ENCODE peak calls at places on chromosomes 7 and 10, in four cellular contexts. One of them, this sample, is unnamed.

GRCh38 chr7:7980134-7980533 is 11.5 kb downstream of the GLCCI1 start:
- DNase-seq in GM23338: no peak
- DNase-seq in K562: no peak
- DNase-seq in HepG2: no peak
- DNase-seq in this sample: no peak

GRCh38 chr10:48982584-48982983 is 42.9 kb upstream of the LRRC18 start:
- DNase-seq in GM23338: no peak
- DNase-seq in HepG2: no peak
- DNase-seq in K562: no peak
- DNase-seq in this sample: no peak

GRCh38 chr7:2063562-2064360 is 169.0 kb downstream of the MAD1L1 start:
- DNase-seq in HepG2: no peak
- DNase-seq in GM23338: peak; percentile 52
- DNase-seq in K562: no peak
- DNase-seq in this sample: no peak

GRCh38 chr10:67883710-67884312 is 645 bp upstream of the SIRT1 start:
- DNase-seq in GM23338: no peak
- DNase-seq in K562: peak; percentile 24
- DNase-seq in HepG2: no peak
- DNase-seq in this sample: no peak

GRCh38 chr10:121526801-121527221 is 71.4 kb downstream of the FGFR2 start:
- DNase-seq in GM23338: no peak
- DNase-seq in K562: no peak
- DNase-seq in HepG2: no peak
- DNase-seq in this sample: no peak

GRCh38 chr10:28179490-28180099 is 123.3 kb downstream of the MPP7 start:
- DNase-seq in HepG2: peak; percentile 46
- DNase-seq in GM23338: peak; percentile 80
- DNase-seq in K562: peak; percentile 65
- DNase-seq in this sample: no peak

GRCh38 chr10:8245131-8246117 is 190.9 kb downstream of the GATA3 start:
- DNase-seq in GM23338: no peak
- DNase-seq in HepG2: no peak
- DNase-seq in K562: no peak
- DNase-seq in this sample: no peak

GRCh38 chr7:137932881-137933269 is 69.0 kb downstream of the CREB3L2 start:
- DNase-seq in GM23338: no peak
- DNase-seq in HepG2: no peak
- DNase-seq in K562: peak; percentile 48
- DNase-seq in this sample: no peak

GRCh38 chr7:51315393-51316261 is 982 bp downstream of the COBL start:
- DNase-seq in HepG2: peak; percentile 73
- DNase-seq in GM23338: peak; percentile 85
- DNase-seq in K562: no peak
- DNase-seq in this sample: no peak

GRCh38 chr10:6271663-6272062 is 68.9 kb downstream of the PFKFB3 start:
- DNase-seq in GM23338: no peak
- DNase-seq in HepG2: peak; percentile 41
- DNase-seq in K562: no peak
- DNase-seq in this sample: no peak

GRCh38 chr10:93068411-93069244 is 5.1 kb upstream of the CYP26A1 start:
- DNase-seq in HepG2: no peak
- DNase-seq in K562: no peak
- DNase-seq in GM23338: peak; percentile 77
- DNase-seq in this sample: no peak

GRCh38 chr10:101216631-101217425 is 12.4 kb downstream of the LBX1 start:
- DNase-seq in GM23338: peak; percentile 54
- DNase-seq in HepG2: no peak
- DNase-seq in K562: no peak
- DNase-seq in this sample: no peak

GRCh38 chr10:2543142-2543886 is 524.0 kb upstream of the PFKP start:
- DNase-seq in GM23338: no peak
- DNase-seq in K562: no peak
- DNase-seq in HepG2: no peak
- DNase-seq in this sample: no peak

GRCh38 chr10:110612073-110612472 is 32.1 kb upstream of the RBM20 start:
- DNase-seq in GM23338: no peak
- DNase-seq in HepG2: no peak
- DNase-seq in K562: no peak
- DNase-seq in this sample: peak; percentile 70

GRCh38 chr7:111004297-111004901 is 86.5 kb upstream of the LRRN3 start:
- DNase-seq in K562: no peak
- DNase-seq in GM23338: no peak
- DNase-seq in HepG2: no peak
- DNase-seq in this sample: no peak

GRCh38 chr10:119190353-119190752 is 11.7 kb upstream of the PRDX3 start:
- DNase-seq in HepG2: no peak
- DNase-seq in K562: no peak
- DNase-seq in GM23338: no peak
- DNase-seq in this sample: no peak

GRCh38 chr10:78889536-78890063 is 179.2 kb upstream of the ZMIZ1 start:
- DNase-seq in GM23338: no peak
- DNase-seq in HepG2: no peak
- DNase-seq in K562: no peak
- DNase-seq in this sample: no peak

GRCh38 chr10:120971671-120972070 is 120.5 kb downstream of the WDR11 start:
- DNase-seq in HepG2: no peak
- DNase-seq in GM23338: no peak
- DNase-seq in K562: no peak
- DNase-seq in this sample: no peak

GRCh38 chr7:142711722-142712616 is 37.3 kb upstream of the PRSS1 start:
- DNase-seq in K562: peak; percentile 35
- DNase-seq in HepG2: no peak
- DNase-seq in GM23338: peak; percentile 58
- DNase-seq in this sample: no peak

GRCh38 chr7:116984917-116985316 is 31.6 kb downstream of the ST7 start:
- DNase-seq in GM23338: peak; percentile 61
- DNase-seq in HepG2: peak; percentile 27
- DNase-seq in K562: peak; percentile 65
- DNase-seq in this sample: no peak

GRCh38 chr7:88230646-88231045 is 10.8 kb upstream of the SRI start:
- DNase-seq in K562: no peak
- DNase-seq in HepG2: no peak
- DNase-seq in GM23338: no peak
- DNase-seq in this sample: no peak

GRCh38 chr7:128076831-128077271 is 45.6 kb upstream of the LRRC4 start:
- DNase-seq in HepG2: no peak
- DNase-seq in K562: no peak
- DNase-seq in GM23338: no peak
- DNase-seq in this sample: no peak

GRCh38 chr10:96130326-96130758 is 245 bp downstream of the ZNF518A start:
- DNase-seq in K562: peak; percentile 87
- DNase-seq in GM23338: peak; percentile 95
- DNase-seq in HepG2: peak; percentile 79
- DNase-seq in this sample: no peak

GRCh38 chr10:69490876-69491275 is 39.6 kb downstream of the TSPAN15 start:
- DNase-seq in GM23338: no peak
- DNase-seq in HepG2: no peak
- DNase-seq in K562: no peak
- DNase-seq in this sample: no peak

GRCh38 chr7:108321359-108321758 is 134.9 kb downstream of the NRCAM start:
- DNase-seq in HepG2: no peak
- DNase-seq in K562: no peak
- DNase-seq in GM23338: no peak
- DNase-seq in this sample: no peak

GRCh38 chr10:36450385-36450784 is 675.0 kb upstream of the ANKRD30A start:
- DNase-seq in HepG2: no peak
- DNase-seq in GM23338: peak; percentile 9
- DNase-seq in K562: no peak
- DNase-seq in this sample: no peak

GRCh38 chr7:151351967-151352366 is 10.4 kb downstream of the NUB1 start:
- DNase-seq in HepG2: no peak
- DNase-seq in K562: no peak
- DNase-seq in GM23338: no peak
- DNase-seq in this sample: no peak

GRCh38 chr10:77787440-77787839 is 139.1 kb downstream of the DLG5 start:
- DNase-seq in K562: no peak
- DNase-seq in GM23338: no peak
- DNase-seq in HepG2: no peak
- DNase-seq in this sample: no peak

GRCh38 chr10:77788496-77789010 is 138.0 kb downstream of the DLG5 start:
- DNase-seq in K562: no peak
- DNase-seq in HepG2: no peak
- DNase-seq in GM23338: no peak
- DNase-seq in this sample: no peak

GRCh38 chr10:77781451-77782327 is 144.1 kb upstream of the KCNMA1 start:
- DNase-seq in K562: no peak
- DNase-seq in GM23338: no peak
- DNase-seq in HepG2: no peak
- DNase-seq in this sample: no peak

GRCh38 chr10:77782328-77783061 is 144.1 kb downstream of the DLG5 start:
- DNase-seq in HepG2: no peak
- DNase-seq in GM23338: no peak
- DNase-seq in K562: no peak
- DNase-seq in this sample: no peak

DNA sequence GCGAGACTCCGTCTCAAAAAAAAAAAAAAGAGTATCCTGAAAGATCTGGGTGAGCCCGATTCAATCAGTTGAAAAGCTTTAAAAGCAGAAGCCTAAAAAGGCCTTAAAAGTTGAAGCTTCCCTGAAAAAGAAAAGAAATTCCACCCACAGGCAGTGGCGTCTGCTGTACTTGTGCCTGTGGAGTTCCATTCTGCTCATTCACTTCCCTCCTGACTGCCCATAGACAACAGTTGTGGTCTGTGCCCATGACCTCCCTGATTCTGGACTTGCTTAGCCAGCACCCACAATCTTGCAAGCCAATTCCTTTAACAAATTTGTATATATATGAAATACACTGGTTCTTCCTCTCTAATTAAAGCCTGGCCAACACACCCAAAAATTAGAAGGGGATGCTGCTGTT is 141.7 kb downstream of the DLG5 start:
- DNase-seq in HepG2: no peak
- DNase-seq in GM23338: no peak
- DNase-seq in K562: no peak
- DNase-seq in this sample: no peak
- TF ChIP-seq JUNB in HepG2: no peak
- TF ChIP-seq JUNB in GM23338: no peak
- TF ChIP-seq JUNB in K562: no peak
- TF ChIP-seq JUNB in this sample: no peak

GRCh38 chr7:25790261-25790660 is 361.7 kb upstream of the NFE2L3 start:
- DNase-seq in HepG2: no peak
- DNase-seq in GM23338: no peak
- DNase-seq in K562: no peak
- DNase-seq in this sample: no peak
- TF ChIP-seq CREB1 in HepG2: no peak
- TF ChIP-seq CREB1 in GM23338: no peak
- TF ChIP-seq CREB1 in K562: no peak
- TF ChIP-seq CREB1 in this sample: no peak

DNA sequence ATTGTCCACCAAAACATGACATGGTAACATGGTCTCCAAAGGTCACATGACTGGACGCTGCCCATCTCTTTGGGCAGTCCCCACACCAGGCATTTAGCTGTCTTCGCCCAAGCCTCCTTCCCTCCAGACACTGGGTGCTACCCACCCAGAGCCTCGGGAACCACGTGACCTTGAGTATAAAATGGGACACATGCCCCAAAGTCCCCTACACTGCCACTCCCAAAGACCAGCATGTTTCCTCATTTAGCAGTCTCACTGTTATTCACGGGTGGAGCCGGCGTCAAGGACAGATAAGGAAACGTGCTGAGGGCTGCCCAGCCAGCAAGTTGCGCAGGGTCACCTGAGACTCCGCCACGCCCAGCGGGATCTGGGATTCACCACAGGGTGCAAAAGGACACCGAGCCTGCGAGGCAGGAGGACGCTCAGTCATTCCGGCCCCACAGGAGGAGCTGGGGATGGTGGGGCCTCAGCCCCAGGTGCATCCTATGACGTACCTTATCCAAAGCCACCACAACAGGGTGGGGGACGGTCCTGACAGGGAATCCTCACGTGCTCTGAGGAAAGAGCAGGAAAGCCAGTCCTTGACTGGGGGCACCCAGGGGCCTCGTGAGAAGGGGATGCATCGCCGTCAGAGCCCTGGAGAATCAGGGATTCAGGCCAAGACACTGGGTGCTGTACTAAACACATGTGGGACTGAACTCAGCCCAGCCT is 226.9 kb downstream of the TNS3 start:
- DNase-seq in GM23338: no peak
- DNase-seq in HepG2: no peak
- DNase-seq in K562: peak; percentile 65
- DNase-seq in this sample: no peak
- TF ChIP-seq JUNB in GM23338: no peak
- TF ChIP-seq JUNB in HepG2: no peak
- TF ChIP-seq JUNB in K562: no peak
- TF ChIP-seq JUNB in this sample: no peak

GRCh38 chr7:47458486-47458885 is 123.4 kb downstream of the TNS3 start:
- DNase-seq in GM23338: no peak
- DNase-seq in K562: no peak
- DNase-seq in HepG2: no peak
- DNase-seq in this sample: no peak
- TF ChIP-seq CREB1 in GM23338: no peak
- TF ChIP-seq CREB1 in K562: no peak
- TF ChIP-seq CREB1 in HepG2: no peak
- TF ChIP-seq CREB1 in this sample: no peak

GRCh38 chr7:130430841-130431713 is 9.7 kb downstream of the CEP41 start:
- DNase-seq in K562: no peak
- DNase-seq in HepG2: no peak
- DNase-seq in GM23338: no peak
- DNase-seq in this sample: no peak
- TF ChIP-seq JUNB in K562: no peak
- TF ChIP-seq JUNB in HepG2: no peak
- TF ChIP-seq JUNB in GM23338: no peak
- TF ChIP-seq JUNB in this sample: no peak

This sample was measured in GM12878.